ENCODE peak calls at places on chromosome 19, in four cellular contexts. Z is smooth muscle cell of the brain vasculature, D is fibroblast of the conjunctiva, E is omental fat pad. Y is an unnamed sample.

GRCh38 chr19:54137913-54138776 is 583 bp downstream of the CNOT3 start:
- DNase-seq in Z (no peak), D (no peak), E (no peak), Y (no peak)

GRCh38 chr19:4649392-4650094 is 10.2 kb downstream of the TNFAIP8L1 start:
- DNase-seq in Z (no peak), D (no peak), E (no peak), Y (no peak)

GRCh38 chr19:54154603-54155345 is 4.7 kb downstream of the LENG1 start:
- DNase-seq in Z (no peak), D (no peak), E (no peak), Y (no peak)

GRCh38 chr19:48403606-48404005 is 10.1 kb downstream of the GRIN2D start:
- DNase-seq in Z (no peak), D (no peak), E (no peak), Y (peak)

GRCh38 chr19:51948979-51949378 is 21.7 kb downstream of the ZNF613 start:
- DNase-seq in Z (no peak), D (peak), E (no peak), Y (no peak)

GRCh38 chr19:9309974-9310446 is 372 bp upstream of the ZNF699 start:
- DNase-seq in Z (no peak), D (peak), E (peak), Y (peak)

GRCh38 chr19:1401138-1401888 is at the start of gene GAMT:
- DNase-seq in Z (no peak), D (no peak), E (no peak), Y (peak)

GRCh38 chr19:3765121-3765520 is 2.6 kb downstream of the MRPL54 start:
- DNase-seq in Z (no peak), D (no peak), E (no peak), Y (no peak)

GRCh38 chr19:58409010-58409790 is 751 bp downstream of the ZNF584 start:
- DNase-seq in Z (no peak), D (no peak), E (no peak), Y (peak)

GRCh38 chr19:38224014-38224862 is at the start of gene DPF1:
- DNase-seq in Z (no peak), D (no peak), E (no peak), Y (peak)

GRCh38 chr19:35777961-35778360 is 2.6 kb downstream of the ARHGAP33 start:
- DNase-seq in Z (no peak), D (no peak), E (no peak), Y (no peak)

GRCh38 chr19:54551293-54551692 is 22.3 kb upstream of the LILRA2 start:
- DNase-seq in Z (no peak), D (no peak), E (no peak), Y (no peak)

GRCh38 chr19:41776700-41777099 is 19.7 kb upstream of the CEACAM3 start:
- DNase-seq in Z (no peak), D (no peak), E (no peak), Y (no peak)

GRCh38 chr19:6236310-6237291 is 43.2 kb downstream of the MLLT1 start:
- DNase-seq in Z (no peak), D (no peak), E (no peak), Y (no peak)

GRCh38 chr19:8392017-8392591 is 1.9 kb downstream of the RAB11B start:
- DNase-seq in Z (no peak), D (no peak), E (no peak), Y (no peak)

GRCh38 chr19:6765738-6766356 is 1.4 kb downstream of the SH2D3A start:
- DNase-seq in Z (no peak), D (no peak), E (no peak), Y (no peak)

GRCh38 chr19:5066768-5067167 is 97.9 kb downstream of the KDM4B start:
- DNase-seq in Z (no peak), D (no peak), E (no peak), Y (no peak)

GRCh38 chr19:18762125-18763023 is 28.7 kb downstream of the COMP start:
- DNase-seq in Z (no peak), D (peak), E (no peak), Y (peak)

GRCh38 chr19:6238256-6238642 is 41.5 kb downstream of the MLLT1 start:
- DNase-seq in Z (no peak), D (no peak), E (no peak), Y (no peak)

GRCh38 chr19:2578391-2578826 is 102.5 kb downstream of the GADD45B start:
- DNase-seq in Z (no peak), D (no peak), E (no peak), Y (no peak)